ENCODE peak calls at places on chromosomes 1 and 21, in seven cellular contexts. One of them, this sample, is unnamed.

GRCh38 chr1:204294371-204294770 is 65.4 kb downstream of the PLEKHA6 start:
- DNase-seq in IMR-90: peak; percentile 97
- DNase-seq in T-cell: no peak
- DNase-seq in stimulated activated CD4-positive, alpha-beta T cell treated with anti-CD3 and anti-CD28 coated beads, Interleukin-2, amount 100 ng/mL, for 24 hours: no peak
- DNase-seq in natural killer cell: no peak
- DNase-seq in iPS-NIHi11: no peak
- DNase-seq in iris pigment epithelial cell: peak; percentile 96
- DNase-seq in this sample: peak; percentile 98

GRCh38 chr1:151255381-151255780 is 847 bp downstream of the PSMD4 start:
- DNase-seq in IMR-90: peak; percentile 23
- DNase-seq in T-cell: no peak
- DNase-seq in stimulated activated CD4-positive, alpha-beta T cell treated with anti-CD3 and anti-CD28 coated beads, Interleukin-2, amount 100 ng/mL, for 24 hours: no peak
- DNase-seq in natural killer cell: no peak
- DNase-seq in iPS-NIHi11: no peak
- DNase-seq in iris pigment epithelial cell: peak; percentile 52
- DNase-seq in this sample: peak; percentile 17

GRCh38 chr1:39890267-39890666 is 7.0 kb upstream of the TRIT1 start:
- DNase-seq in IMR-90: no peak
- DNase-seq in T-cell: no peak
- DNase-seq in stimulated activated CD4-positive, alpha-beta T cell treated with anti-CD3 and anti-CD28 coated beads, Interleukin-2, amount 100 ng/mL, for 24 hours: no peak
- DNase-seq in natural killer cell: no peak
- DNase-seq in iPS-NIHi11: no peak
- DNase-seq in iris pigment epithelial cell: no peak
- DNase-seq in this sample: no peak

GRCh38 chr1:42551150-42551549 is 88.1 kb downstream of the CCDC30 start:
- DNase-seq in IMR-90: no peak
- DNase-seq in T-cell: no peak
- DNase-seq in stimulated activated CD4-positive, alpha-beta T cell treated with anti-CD3 and anti-CD28 coated beads, Interleukin-2, amount 100 ng/mL, for 24 hours: no peak
- DNase-seq in natural killer cell: no peak
- DNase-seq in iPS-NIHi11: no peak
- DNase-seq in iris pigment epithelial cell: no peak
- DNase-seq in this sample: no peak

GRCh38 chr21:35838987-35839763 is 221.2 kb downstream of the SETD4 start:
- DNase-seq in IMR-90: no peak
- DNase-seq in T-cell: no peak
- DNase-seq in stimulated activated CD4-positive, alpha-beta T cell treated with anti-CD3 and anti-CD28 coated beads, Interleukin-2, amount 100 ng/mL, for 24 hours: no peak
- DNase-seq in natural killer cell: no peak
- DNase-seq in iPS-NIHi11: no peak
- DNase-seq in iris pigment epithelial cell: no peak
- DNase-seq in this sample: no peak

GRCh38 chr1:205258313-205259176 is 30.8 kb downstream of the TMCC2 start:
- DNase-seq in IMR-90: peak; percentile 51
- DNase-seq in T-cell: no peak
- DNase-seq in stimulated activated CD4-positive, alpha-beta T cell treated with anti-CD3 and anti-CD28 coated beads, Interleukin-2, amount 100 ng/mL, for 24 hours: no peak
- DNase-seq in natural killer cell: no peak
- DNase-seq in iPS-NIHi11: peak; percentile 38
- DNase-seq in iris pigment epithelial cell: peak; percentile 78
- DNase-seq in this sample: peak; percentile 31

GRCh38 chr21:20720623-20721022 is 277.6 kb upstream of the NCAM2 start:
- DNase-seq in IMR-90: no peak
- DNase-seq in T-cell: no peak
- DNase-seq in stimulated activated CD4-positive, alpha-beta T cell treated with anti-CD3 and anti-CD28 coated beads, Interleukin-2, amount 100 ng/mL, for 24 hours: no peak
- DNase-seq in natural killer cell: no peak
- DNase-seq in iPS-NIHi11: no peak
- DNase-seq in iris pigment epithelial cell: peak; percentile 21
- DNase-seq in this sample: peak; percentile 83

GRCh38 chr1:189500777-189501176 is 976.9 kb downstream of the BRINP3 start:
- DNase-seq in IMR-90: peak; percentile 55
- DNase-seq in T-cell: no peak
- DNase-seq in stimulated activated CD4-positive, alpha-beta T cell treated with anti-CD3 and anti-CD28 coated beads, Interleukin-2, amount 100 ng/mL, for 24 hours: no peak
- DNase-seq in natural killer cell: no peak
- DNase-seq in iPS-NIHi11: no peak
- DNase-seq in iris pigment epithelial cell: peak; percentile 35
- DNase-seq in this sample: peak; percentile 5

GRCh38 chr1:244400974-244401373 is 50.7 kb downstream of the ADSS2 start:
- DNase-seq in IMR-90: no peak
- DNase-seq in T-cell: no peak
- DNase-seq in stimulated activated CD4-positive, alpha-beta T cell treated with anti-CD3 and anti-CD28 coated beads, Interleukin-2, amount 100 ng/mL, for 24 hours: no peak
- DNase-seq in natural killer cell: no peak
- DNase-seq in iPS-NIHi11: no peak
- DNase-seq in iris pigment epithelial cell: no peak
- DNase-seq in this sample: no peak

GRCh38 chr1:224435318-224435763 is 744 bp upstream of the WDR26 start:
- DNase-seq in IMR-90: peak; percentile 95
- DNase-seq in T-cell: no peak
- DNase-seq in stimulated activated CD4-positive, alpha-beta T cell treated with anti-CD3 and anti-CD28 coated beads, Interleukin-2, amount 100 ng/mL, for 24 hours: no peak
- DNase-seq in natural killer cell: no peak
- DNase-seq in iPS-NIHi11: peak; percentile 24
- DNase-seq in iris pigment epithelial cell: peak; percentile 78
- DNase-seq in this sample: no peak

GRCh38 chr1:6287029-6287428 is 26.1 kb upstream of the GPR153 start:
- DNase-seq in IMR-90: no peak
- DNase-seq in T-cell: no peak
- DNase-seq in stimulated activated CD4-positive, alpha-beta T cell treated with anti-CD3 and anti-CD28 coated beads, Interleukin-2, amount 100 ng/mL, for 24 hours: no peak
- DNase-seq in natural killer cell: no peak
- DNase-seq in iPS-NIHi11: no peak
- DNase-seq in iris pigment epithelial cell: no peak
- DNase-seq in this sample: no peak

GRCh38 chr21:46347791-46348381 is 23.9 kb downstream of the PCNT start:
- DNase-seq in IMR-90: no peak
- DNase-seq in T-cell: no peak
- DNase-seq in stimulated activated CD4-positive, alpha-beta T cell treated with anti-CD3 and anti-CD28 coated beads, Interleukin-2, amount 100 ng/mL, for 24 hours: no peak
- DNase-seq in natural killer cell: no peak
- DNase-seq in iPS-NIHi11: no peak
- DNase-seq in iris pigment epithelial cell: peak; percentile 24
- DNase-seq in this sample: peak; percentile 87

GRCh38 chr1:151946366-151946764 is 37.1 kb upstream of the THEM4 start:
- DNase-seq in IMR-90: no peak
- DNase-seq in T-cell: no peak
- DNase-seq in stimulated activated CD4-positive, alpha-beta T cell treated with anti-CD3 and anti-CD28 coated beads, Interleukin-2, amount 100 ng/mL, for 24 hours: no peak
- DNase-seq in natural killer cell: no peak
- DNase-seq in iPS-NIHi11: no peak
- DNase-seq in iris pigment epithelial cell: peak; percentile 21
- DNase-seq in this sample: peak; percentile 53

GRCh38 chr21:35120631-35121180 is 71.6 kb upstream of the RUNX1 start:
- DNase-seq in IMR-90: no peak
- DNase-seq in T-cell: no peak
- DNase-seq in stimulated activated CD4-positive, alpha-beta T cell treated with anti-CD3 and anti-CD28 coated beads, Interleukin-2, amount 100 ng/mL, for 24 hours: no peak
- DNase-seq in natural killer cell: no peak
- DNase-seq in iPS-NIHi11: no peak
- DNase-seq in iris pigment epithelial cell: no peak
- DNase-seq in this sample: no peak

GRCh38 chr1:9691108-9691445 is 39.5 kb downstream of the PIK3CD start:
- DNase-seq in IMR-90: peak; percentile 41
- DNase-seq in T-cell: no peak
- DNase-seq in stimulated activated CD4-positive, alpha-beta T cell treated with anti-CD3 and anti-CD28 coated beads, Interleukin-2, amount 100 ng/mL, for 24 hours: no peak
- DNase-seq in natural killer cell: no peak
- DNase-seq in iPS-NIHi11: no peak
- DNase-seq in iris pigment epithelial cell: peak; percentile 50
- DNase-seq in this sample: no peak

GRCh38 chr1:86596891-86597290 is 50.0 kb downstream of the CLCA4 start:
- DNase-seq in IMR-90: no peak
- DNase-seq in T-cell: no peak
- DNase-seq in stimulated activated CD4-positive, alpha-beta T cell treated with anti-CD3 and anti-CD28 coated beads, Interleukin-2, amount 100 ng/mL, for 24 hours: no peak
- DNase-seq in natural killer cell: no peak
- DNase-seq in iPS-NIHi11: no peak
- DNase-seq in iris pigment epithelial cell: no peak
- DNase-seq in this sample: no peak

GRCh38 chr21:43295016-43295958 is 126.5 kb downstream of the CRYAA start:
- DNase-seq in IMR-90: peak; percentile 2
- DNase-seq in T-cell: no peak
- DNase-seq in stimulated activated CD4-positive, alpha-beta T cell treated with anti-CD3 and anti-CD28 coated beads, Interleukin-2, amount 100 ng/mL, for 24 hours: no peak
- DNase-seq in natural killer cell: no peak
- DNase-seq in iPS-NIHi11: no peak
- DNase-seq in iris pigment epithelial cell: no peak
- DNase-seq in this sample: no peak

GRCh38 chr1:203028067-203028783 is 1.9 kb downstream of the PPFIA4 start:
- DNase-seq in IMR-90: no peak
- DNase-seq in T-cell: no peak
- DNase-seq in stimulated activated CD4-positive, alpha-beta T cell treated with anti-CD3 and anti-CD28 coated beads, Interleukin-2, amount 100 ng/mL, for 24 hours: no peak
- DNase-seq in natural killer cell: no peak
- DNase-seq in iPS-NIHi11: no peak
- DNase-seq in iris pigment epithelial cell: no peak
- DNase-seq in this sample: no peak

GRCh38 chr1:169731446-169731845 is 2.4 kb downstream of the SELE start:
- DNase-seq in IMR-90: no peak
- DNase-seq in T-cell: no peak
- DNase-seq in stimulated activated CD4-positive, alpha-beta T cell treated with anti-CD3 and anti-CD28 coated beads, Interleukin-2, amount 100 ng/mL, for 24 hours: no peak
- DNase-seq in natural killer cell: no peak
- DNase-seq in iPS-NIHi11: no peak
- DNase-seq in iris pigment epithelial cell: no peak
- DNase-seq in this sample: no peak

GRCh38 chr1:163758977-163759670 is 437.4 kb downstream of the NUF2 start:
- DNase-seq in IMR-90: no peak
- DNase-seq in T-cell: no peak
- DNase-seq in stimulated activated CD4-positive, alpha-beta T cell treated with anti-CD3 and anti-CD28 coated beads, Interleukin-2, amount 100 ng/mL, for 24 hours: no peak
- DNase-seq in natural killer cell: no peak
- DNase-seq in iPS-NIHi11: no peak
- DNase-seq in iris pigment epithelial cell: peak; percentile 22
- DNase-seq in this sample: no peak

This sample was measured in NCI-H226.